ENCODE peak calls at places on chromosomes 6 and 20, in ten cellular contexts. O is kidney; P is hepatocyte; J is HCT116; D is IMR-90; R is uterus; L is CD8-positive, alpha-beta T cell; U is keratinocyte; Z is upper lobe of right lung; Q is stomach. N is an unnamed sample.

GRCh38 chr20:36862857-36863668 is 12.9 kb upstream of the TLDC2 start:
- DNase-seq in O (peak; percentile 82), P (peak; percentile 40), J (no peak), D (no peak), R (no peak), L (no peak), U (no peak), Z (no peak), Q (no peak), N (no peak)

GRCh38 chr6:168035661-168036616 is 38.5 kb downstream of the KIF25 start:
- DNase-seq in O (no peak), P (peak; percentile 45), J (no peak), D (peak; percentile 85), R (no peak), L (no peak), U (no peak), Z (no peak), Q (no peak), N (no peak)

GRCh38 chr6:81265106-81265505 is 487.4 kb downstream of the TENT5A start:
- DNase-seq in O (no peak), P (peak; percentile 10), J (no peak), D (peak; percentile 19), R (no peak), L (no peak), U (no peak), Z (no peak), Q (no peak), N (no peak)

GRCh38 chr6:44268095-44268628 is 2.1 kb upstream of the TMEM151B start:
- DNase-seq in O (no peak), P (peak; percentile 75), J (no peak), D (peak; percentile 46), R (no peak), L (peak; percentile 49), U (no peak), Z (no peak), Q (peak; percentile 69), N (peak; percentile 65)

GRCh38 chr20:16580596-16580995 is 7.3 kb upstream of the KIF16B start:
- DNase-seq in O (no peak), P (no peak), J (no peak), D (no peak), R (no peak), L (no peak), U (no peak), Z (no peak), Q (no peak), N (no peak)

GRCh38 chr20:57471496-57472210 is 53.3 kb downstream of the CTCFL start:
- DNase-seq in O (peak; percentile 59), P (no peak), J (no peak), D (no peak), R (no peak), L (no peak), U (no peak), Z (peak; percentile 39), Q (no peak), N (no peak)

GRCh38 chr6:46048646-46049297 is 33.1 kb upstream of the CLIC5 start:
- DNase-seq in O (no peak), P (no peak), J (no peak), D (no peak), R (no peak), L (no peak), U (no peak), Z (no peak), Q (no peak), N (no peak)

GRCh38 chr6:116139917-116140316 is 14.0 kb upstream of the COL10A1 start:
- DNase-seq in O (no peak), P (peak; percentile 16), J (peak; percentile 15), D (no peak), R (no peak), L (no peak), U (no peak), Z (no peak), Q (no peak), N (no peak)

GRCh38 chr6:4717856-4718255 is 58.3 kb upstream of the CDYL start:
- DNase-seq in O (no peak), P (no peak), J (no peak), D (no peak), R (no peak), L (no peak), U (no peak), Z (no peak), Q (no peak), N (no peak)

GRCh38 chr20:373171-373890 is 7.2 kb upstream of the TRIB3 start:
- DNase-seq in O (peak; percentile 76), P (peak; percentile 84), J (peak; percentile 73), D (peak; percentile 92), R (peak; percentile 29), L (no peak), U (peak; percentile 84), Z (no peak), Q (no peak), N (no peak)

GRCh38 chr20:46122071-46122470 is 4.0 kb downstream of the CD40 start:
- DNase-seq in O (peak; percentile 29), P (no peak), J (no peak), D (peak; percentile 59), R (no peak), L (no peak), U (no peak), Z (no peak), Q (peak; percentile 10), N (no peak)

GRCh38 chr20:37202267-37202943 is 23.1 kb upstream of the MROH8 start:
- DNase-seq in O (no peak), P (peak; percentile 84), J (peak; percentile 35), D (peak; percentile 98), R (peak; percentile 60), L (no peak), U (peak; percentile 86), Z (no peak), Q (no peak), N (no peak)

GRCh38 chr20:48625136-48625900 is 202.5 kb downstream of the PREX1 start:
- DNase-seq in O (peak; percentile 72), P (no peak), J (no peak), D (no peak), R (no peak), L (no peak), U (no peak), Z (no peak), Q (no peak), N (no peak)

GRCh38 chr6:30357678-30358339 is 12.9 kb downstream of the RPP21 start:
- DNase-seq in O (no peak), P (peak; percentile 80), J (peak; percentile 71), D (peak; percentile 74), R (peak; percentile 79), L (peak; percentile 16), U (no peak), Z (no peak), Q (peak; percentile 40), N (no peak)

GRCh38 chr20:46378390-46379009 is 27.9 kb downstream of the ELMO2 start:
- DNase-seq in O (peak; percentile 55), P (peak; percentile 28), J (no peak), D (no peak), R (no peak), L (no peak), U (no peak), Z (no peak), Q (no peak), N (no peak)

GRCh38 chr20:63955846-63956663 is at the start of gene UCKL1:
- DNase-seq in O (peak; percentile 98), P (peak; percentile 96), J (peak; percentile 79), D (peak; percentile 91), R (peak; percentile 93), L (peak; percentile 86), U (no peak), Z (peak; percentile 96), Q (peak; percentile 94), N (peak; percentile 94)
- H3K36me3 ChIP-seq in O (no peaks in the 10 kb centered on the region), P (no peaks in the 10 kb centered on the region), J (no peaks in the 10 kb centered on the region), D (peaks cover 17% of the 10 kb centered on the region), R (no peaks in the 10 kb centered on the region), L (no peaks in the 10 kb centered on the region), U (no peaks in the 10 kb centered on the region), Z (peaks cover 2% of the 10 kb centered on the region), Q (peaks cover 27% of the 10 kb centered on the region), N (no peaks in the 10 kb centered on the region)

DNA sequence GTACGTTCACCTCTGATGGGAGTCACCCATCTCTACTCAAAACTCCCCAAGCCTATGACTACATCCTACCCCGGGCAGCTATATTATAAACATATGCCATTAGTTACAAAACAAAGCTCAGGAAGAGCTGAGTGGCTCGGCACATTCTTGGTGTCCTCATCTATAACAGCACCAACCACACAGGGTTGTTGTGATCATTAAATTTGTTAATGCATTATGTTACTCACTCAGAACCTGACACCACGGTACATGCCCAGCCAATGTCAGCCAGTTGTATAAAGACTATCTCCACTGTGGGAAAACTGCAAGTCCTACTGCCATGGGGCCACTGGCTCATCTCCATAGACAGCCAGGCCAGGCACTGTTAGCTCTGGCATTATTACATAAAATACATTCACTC is 7.7 kb downstream of the CDK5RAP1 start:
- DNase-seq in O (no peak), P (no peak), J (no peak), D (peak; percentile 28), R (no peak), L (no peak), U (no peak), Z (no peak), Q (no peak), N (no peak)
- TF ChIP-seq CTCF in O (no peak), P (no peak), J (no peak), D (no peak), R (no peak), L (no peak), U (no peak), Z (no peak), Q (no peak), N (no peak)

DNA sequence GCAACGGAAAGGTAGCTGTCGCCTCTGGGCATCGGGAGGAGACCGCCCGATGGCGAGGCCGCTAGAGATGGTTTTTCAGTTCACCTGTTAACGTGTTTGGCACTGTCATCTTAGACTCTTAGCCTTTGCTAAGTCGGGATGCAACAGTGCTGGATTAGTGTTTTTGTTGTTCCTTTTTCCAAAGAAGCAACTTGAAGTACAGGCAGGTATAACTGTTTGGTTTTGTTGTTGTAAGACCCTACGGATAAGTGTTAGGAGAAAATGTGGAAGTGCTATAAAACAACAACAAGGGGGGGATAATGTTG is 723 bp downstream of the MANEA start:
- DNase-seq in O (no peak), P (no peak), J (no peak), D (peak; percentile 1), R (no peak), L (no peak), U (no peak), Z (no peak), Q (no peak), N (no peak)
- H3K4me1 ChIP-seq in O (peaks cover 7% of the 10 kb centered on the region), P (no peaks in the 10 kb centered on the region), J (peaks cover 4% of the 10 kb centered on the region), D (no peaks in the 10 kb centered on the region), R (no peaks in the 10 kb centered on the region), L (peaks cover 27% of the 10 kb centered on the region), U (peaks cover 9% of the 10 kb centered on the region), Z (peaks cover 20% of the 10 kb centered on the region), Q (peaks cover 8% of the 10 kb centered on the region), N (no peaks in the 10 kb centered on the region)

DNA sequence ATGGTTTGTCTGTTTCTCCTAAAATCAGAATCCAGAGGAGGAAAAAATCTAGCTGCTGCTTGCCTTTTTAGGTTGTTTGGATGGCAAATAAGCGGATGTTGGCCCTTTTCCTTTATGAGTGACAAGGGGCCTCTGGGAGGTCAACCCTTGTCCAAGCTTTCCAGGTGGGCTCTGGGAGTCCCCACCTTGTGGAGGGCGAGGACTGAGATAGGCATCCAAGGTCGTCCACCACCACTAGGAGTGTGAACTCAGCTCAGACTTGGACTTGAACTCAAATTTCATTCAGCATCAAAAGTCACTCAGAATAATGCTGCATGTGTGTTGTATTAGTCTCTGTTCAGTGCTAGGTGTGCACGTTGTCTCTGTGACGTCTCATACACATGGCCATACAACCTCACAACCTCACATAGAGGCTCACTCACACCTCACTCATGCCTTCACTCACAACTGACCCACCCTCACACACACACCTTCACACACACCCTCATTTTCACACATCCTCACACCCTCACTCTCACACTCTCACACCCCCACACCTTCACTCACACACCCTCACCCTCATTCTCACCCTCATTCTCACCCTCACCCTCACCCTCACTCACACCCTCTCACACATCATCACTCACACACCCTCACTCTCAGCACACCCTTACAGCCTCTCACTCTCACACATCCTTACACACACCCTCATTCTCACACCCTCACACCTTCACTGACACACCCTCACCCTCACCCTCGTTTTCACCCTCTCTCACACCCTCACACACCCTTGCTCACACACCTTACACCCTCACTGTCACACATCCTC is 18.0 kb downstream of the DYNLT1 start:
- DNase-seq in O (no peak), P (no peak), J (no peak), D (no peak), R (no peak), L (no peak), U (no peak), Z (no peak), Q (no peak), N (no peak)
- H3K36me3 ChIP-seq in O (peaks cover 1% of the 10 kb centered on the region), P (no peaks in the 10 kb centered on the region), J (peaks cover 16% of the 10 kb centered on the region), D (peaks cover 41% of the 10 kb centered on the region), R (no peaks in the 10 kb centered on the region), L (peaks cover 48% of the 10 kb centered on the region), U (peaks cover 31% of the 10 kb centered on the region), Z (peaks cover 59% of the 10 kb centered on the region), Q (peaks cover 88% of the 10 kb centered on the region), N (peaks cover 2% of the 10 kb centered on the region)